ENCODE peak calls at places on chromosomes 4 and X, in ten cellular contexts. D is NCI-H1092 treated with DMSO at 0.1 percent for 48 hours; Y is WTC11; K is stimulated activated CD8-positive, alpha-beta memory T cell treated with anti-CD3 and anti-CD28 coated beads, Interleukin-15, amount 100 ng/mL, for 24 hours; T is activated CD4-positive, alpha-beta T cell treated with anti-CD3 and anti-CD28 coated beads, Interleukin-2, amount 50 U/mL, for 48 hours; C is Kasumi-1; G is B cell; H is heart right ventricle; J is Calu3; X is stimulated activated CD4-positive, alpha-beta T cell treated with anti-CD3 and anti-CD28 coated beads, TNF-alpha, amount 100 ng/mL, for 1 hour. V is an unnamed sample.

GRCh38 chrX:13396887-13397286 is 77.0 kb upstream of the ATXN3L start:
- DNase-seq in D (no peak), Y (no peak), K (no peak), T (no peak), C (no peak), G (no peak), H (no peak), J (no peak), X (no peak), V (no peak)

GRCh38 chr4:39976141-39976944 is 1.4 kb downstream of the PDS5A start:
- DNase-seq in D (peak; percentile 80), Y (peak; percentile 84), K (peak; percentile 13), T (peak; percentile 77), C (peak; percentile 84), G (peak; percentile 70), H (peak; percentile 70), J (peak; percentile 68), X (peak; percentile 43), V (peak; percentile 90)

GRCh38 chrX:117895418-117895817 is 221.2 kb downstream of the KLHL13 start:
- DNase-seq in D (no peak), Y (no peak), K (no peak), T (no peak), C (no peak), G (no peak), H (no peak), J (no peak), X (no peak), V (no peak)

GRCh38 chr4:132605551-132605950 is 543.5 kb upstream of the PCDH10 start:
- DNase-seq in D (no peak), Y (no peak), K (no peak), T (no peak), C (no peak), G (no peak), H (no peak), J (no peak), X (no peak), V (no peak)

GRCh38 chrX:9131066-9131465 is 97.1 kb upstream of the FAM9B start:
- DNase-seq in D (no peak), Y (no peak), K (no peak), T (peak; percentile 9), C (no peak), G (no peak), H (no peak), J (no peak), X (no peak), V (no peak)

GRCh38 chr4:110195561-110196205 is 2.7 kb downstream of the ELOVL6 start:
- DNase-seq in D (no peak), Y (no peak), K (no peak), T (no peak), C (peak; percentile 48), G (peak; percentile 25), H (no peak), J (no peak), X (no peak), V (peak; percentile 25)

GRCh38 chr4:84878541-84878940 is 87.9 kb downstream of the WDFY3 start:
- DNase-seq in D (no peak), Y (no peak), K (no peak), T (no peak), C (no peak), G (no peak), H (no peak), J (no peak), X (no peak), V (no peak)

GRCh38 chr4:77776182-77777134 is 42.7 kb downstream of the CNOT6L start:
- DNase-seq in D (no peak), Y (no peak), K (no peak), T (no peak), C (no peak), G (no peak), H (no peak), J (no peak), X (no peak), V (peak; percentile 15)

GRCh38 chr4:67680568-67681222 is 20.3 kb downstream of the UBA6 start:
- DNase-seq in D (no peak), Y (no peak), K (no peak), T (no peak), C (no peak), G (no peak), H (no peak), J (no peak), X (no peak), V (no peak)

GRCh38 chrX:69298466-69299140 is 133.3 kb upstream of the PJA1 start:
- DNase-seq in D (no peak), Y (no peak), K (no peak), T (no peak), C (no peak), G (no peak), H (no peak), J (no peak), X (no peak), V (no peak)

GRCh38 chr4:55547461-55547770 is 707 bp upstream of the CLOCK start:
- DNase-seq in D (no peak), Y (peak; percentile 51), K (no peak), T (no peak), C (no peak), G (no peak), H (peak; percentile 43), J (no peak), X (no peak), V (no peak)

GRCh38 chr4:48341776-48342558 is 638 bp downstream of the SLAIN2 start:
- DNase-seq in D (peak; percentile 46), Y (peak; percentile 72), K (peak; percentile 13), T (peak; percentile 52), C (peak; percentile 67), G (peak; percentile 69), H (peak; percentile 63), J (peak; percentile 38), X (peak; percentile 39), V (peak; percentile 26)

GRCh38 chr4:86972997-86973396 is 38.2 kb downstream of the AFF1 start:
- DNase-seq in D (no peak), Y (peak; percentile 19), K (no peak), T (no peak), C (peak; percentile 25), G (no peak), H (peak; percentile 16), J (peak; percentile 56), X (no peak), V (no peak)

GRCh38 chr4:37246891-37247290 is 2.3 kb downstream of the NWD2 start:
- DNase-seq in D (no peak), Y (no peak), K (no peak), T (no peak), C (no peak), G (no peak), H (no peak), J (peak; percentile 4), X (no peak), V (no peak)

GRCh38 chr4:5793514-5793913 is 82.5 kb downstream of the EVC start:
- DNase-seq in D (no peak), Y (no peak), K (no peak), T (no peak), C (no peak), G (no peak), H (no peak), J (no peak), X (no peak), V (no peak)

GRCh38 chr4:156815717-156816319 is 155.8 kb downstream of the PDGFC start:
- DNase-seq in D (peak; percentile 97), Y (no peak), K (no peak), T (no peak), C (no peak), G (no peak), H (no peak), J (no peak), X (no peak), V (no peak)

GRCh38 chr4:172152284-172152683 is 339.1 kb downstream of the GALNTL6 start:
- DNase-seq in D (no peak), Y (no peak), K (no peak), T (no peak), C (no peak), G (no peak), H (no peak), J (no peak), X (no peak), V (no peak)

GRCh38 chr4:113858924-113859323 is 97.4 kb upstream of the CAMK2D start:
- DNase-seq in D (no peak), Y (no peak), K (no peak), T (no peak), C (no peak), G (no peak), H (no peak), J (no peak), X (no peak), V (no peak)

V was measured in cerebellar cortex.